ENCODE peak calls at places on chromosomes 1 and 21, in seven cellular contexts. One of them, this sample, is unnamed.

GRCh38 chr1:88061106-88061829 is 622.8 kb upstream of the PKN2 start:
- DNase-seq in Calu3: peak
- DNase-seq in stimulated activated CD8-positive, alpha-beta memory T cell treated with anti-CD3 and anti-CD28 coated beads, Interleukin-2, amount 100 ng/mL, for 1 hour: no peak
- DNase-seq in B cell: peak
- DNase-seq in GM10248: peak
- DNase-seq in tibial nerve: peak
- DNase-seq in caudate nucleus: no peak
- DNase-seq in this sample: peak

GRCh38 chr21:23574932-23575331 is 2032.3 kb downstream of the MRPL39 start:
- DNase-seq in Calu3: no peak
- DNase-seq in stimulated activated CD8-positive, alpha-beta memory T cell treated with anti-CD3 and anti-CD28 coated beads, Interleukin-2, amount 100 ng/mL, for 1 hour: no peak
- DNase-seq in B cell: no peak
- DNase-seq in GM10248: no peak
- DNase-seq in tibial nerve: no peak
- DNase-seq in caudate nucleus: no peak
- DNase-seq in this sample: no peak

GRCh38 chr1:208461680-208462079 is 217.5 kb upstream of the PLXNA2 start:
- DNase-seq in Calu3: no peak
- DNase-seq in stimulated activated CD8-positive, alpha-beta memory T cell treated with anti-CD3 and anti-CD28 coated beads, Interleukin-2, amount 100 ng/mL, for 1 hour: no peak
- DNase-seq in B cell: no peak
- DNase-seq in GM10248: peak
- DNase-seq in tibial nerve: no peak
- DNase-seq in caudate nucleus: no peak
- DNase-seq in this sample: peak

GRCh38 chr1:59500970-59501742 is 204.3 kb downstream of the FGGY start:
- DNase-seq in Calu3: no peak
- DNase-seq in stimulated activated CD8-positive, alpha-beta memory T cell treated with anti-CD3 and anti-CD28 coated beads, Interleukin-2, amount 100 ng/mL, for 1 hour: no peak
- DNase-seq in B cell: no peak
- DNase-seq in GM10248: no peak
- DNase-seq in tibial nerve: no peak
- DNase-seq in caudate nucleus: no peak
- DNase-seq in this sample: no peak

GRCh38 chr1:53654216-53655210 is 84.5 kb downstream of the GLIS1 start:
- DNase-seq in Calu3: no peak
- DNase-seq in stimulated activated CD8-positive, alpha-beta memory T cell treated with anti-CD3 and anti-CD28 coated beads, Interleukin-2, amount 100 ng/mL, for 1 hour: no peak
- DNase-seq in B cell: no peak
- DNase-seq in GM10248: no peak
- DNase-seq in tibial nerve: no peak
- DNase-seq in caudate nucleus: no peak
- DNase-seq in this sample: no peak

GRCh38 chr1:232586679-232587078 is 43.3 kb downstream of the SIPA1L2 start:
- DNase-seq in Calu3: no peak
- DNase-seq in stimulated activated CD8-positive, alpha-beta memory T cell treated with anti-CD3 and anti-CD28 coated beads, Interleukin-2, amount 100 ng/mL, for 1 hour: no peak
- DNase-seq in B cell: no peak
- DNase-seq in GM10248: no peak
- DNase-seq in tibial nerve: no peak
- DNase-seq in caudate nucleus: no peak
- DNase-seq in this sample: no peak

GRCh38 chr1:53396563-53397268 is 62.5 kb upstream of the DMRTB1 start:
- DNase-seq in Calu3: no peak
- DNase-seq in stimulated activated CD8-positive, alpha-beta memory T cell treated with anti-CD3 and anti-CD28 coated beads, Interleukin-2, amount 100 ng/mL, for 1 hour: no peak
- DNase-seq in B cell: no peak
- DNase-seq in GM10248: no peak
- DNase-seq in tibial nerve: no peak
- DNase-seq in caudate nucleus: no peak
- DNase-seq in this sample: no peak

GRCh38 chr1:185654199-185654951 is 79.8 kb upstream of the HMCN1 start:
- DNase-seq in Calu3: no peak
- DNase-seq in stimulated activated CD8-positive, alpha-beta memory T cell treated with anti-CD3 and anti-CD28 coated beads, Interleukin-2, amount 100 ng/mL, for 1 hour: no peak
- DNase-seq in B cell: no peak
- DNase-seq in GM10248: no peak
- DNase-seq in tibial nerve: no peak
- DNase-seq in caudate nucleus: no peak
- DNase-seq in this sample: no peak

GRCh38 chr1:74771913-74772515 is 39.1 kb downstream of the TYW3 start:
- DNase-seq in Calu3: peak
- DNase-seq in stimulated activated CD8-positive, alpha-beta memory T cell treated with anti-CD3 and anti-CD28 coated beads, Interleukin-2, amount 100 ng/mL, for 1 hour: no peak
- DNase-seq in B cell: peak
- DNase-seq in GM10248: peak
- DNase-seq in tibial nerve: peak
- DNase-seq in caudate nucleus: no peak
- DNase-seq in this sample: peak

GRCh38 chr21:42662430-42663199 is 9.2 kb downstream of the PDE9A start:
- DNase-seq in Calu3: no peak
- DNase-seq in stimulated activated CD8-positive, alpha-beta memory T cell treated with anti-CD3 and anti-CD28 coated beads, Interleukin-2, amount 100 ng/mL, for 1 hour: no peak
- DNase-seq in B cell: no peak
- DNase-seq in GM10248: no peak
- DNase-seq in tibial nerve: no peak
- DNase-seq in caudate nucleus: no peak
- DNase-seq in this sample: no peak

GRCh38 chr1:3383679-3384078 is 70.8 kb upstream of the ARHGEF16 start:
- DNase-seq in Calu3: no peak
- DNase-seq in stimulated activated CD8-positive, alpha-beta memory T cell treated with anti-CD3 and anti-CD28 coated beads, Interleukin-2, amount 100 ng/mL, for 1 hour: no peak
- DNase-seq in B cell: no peak
- DNase-seq in GM10248: no peak
- DNase-seq in tibial nerve: no peak
- DNase-seq in caudate nucleus: no peak
- DNase-seq in this sample: no peak

GRCh38 chr1:20678599-20678998 is 17.4 kb upstream of the DDOST start:
- DNase-seq in Calu3: no peak
- DNase-seq in stimulated activated CD8-positive, alpha-beta memory T cell treated with anti-CD3 and anti-CD28 coated beads, Interleukin-2, amount 100 ng/mL, for 1 hour: no peak
- DNase-seq in B cell: no peak
- DNase-seq in GM10248: peak
- DNase-seq in tibial nerve: no peak
- DNase-seq in caudate nucleus: no peak
- DNase-seq in this sample: no peak

GRCh38 chr1:23393706-23394105 is 24.1 kb upstream of the ZNF436 start:
- DNase-seq in Calu3: peak
- DNase-seq in stimulated activated CD8-positive, alpha-beta memory T cell treated with anti-CD3 and anti-CD28 coated beads, Interleukin-2, amount 100 ng/mL, for 1 hour: no peak
- DNase-seq in B cell: no peak
- DNase-seq in GM10248: no peak
- DNase-seq in tibial nerve: peak
- DNase-seq in caudate nucleus: no peak
- DNase-seq in this sample: no peak

GRCh38 chr1:203148127-203148526 is 20.6 kb downstream of the ADORA1 start:
- DNase-seq in Calu3: peak
- DNase-seq in stimulated activated CD8-positive, alpha-beta memory T cell treated with anti-CD3 and anti-CD28 coated beads, Interleukin-2, amount 100 ng/mL, for 1 hour: no peak
- DNase-seq in B cell: no peak
- DNase-seq in GM10248: no peak
- DNase-seq in tibial nerve: no peak
- DNase-seq in caudate nucleus: no peak
- DNase-seq in this sample: no peak

GRCh38 chr1:236692128-236692527 is 5.8 kb downstream of the ACTN2 start:
- DNase-seq in Calu3: no peak
- DNase-seq in stimulated activated CD8-positive, alpha-beta memory T cell treated with anti-CD3 and anti-CD28 coated beads, Interleukin-2, amount 100 ng/mL, for 1 hour: no peak
- DNase-seq in B cell: no peak
- DNase-seq in GM10248: no peak
- DNase-seq in tibial nerve: no peak
- DNase-seq in caudate nucleus: no peak
- DNase-seq in this sample: no peak

GRCh38 chr21:31288191-31288590 is 55.9 kb downstream of the TIAM1 start:
- DNase-seq in Calu3: no peak
- DNase-seq in stimulated activated CD8-positive, alpha-beta memory T cell treated with anti-CD3 and anti-CD28 coated beads, Interleukin-2, amount 100 ng/mL, for 1 hour: no peak
- DNase-seq in B cell: no peak
- DNase-seq in GM10248: no peak
- DNase-seq in tibial nerve: no peak
- DNase-seq in caudate nucleus: no peak
- DNase-seq in this sample: no peak

GRCh38 chr1:181021811-181022434 is 747 bp downstream of the STX6 start:
- DNase-seq in Calu3: peak
- DNase-seq in stimulated activated CD8-positive, alpha-beta memory T cell treated with anti-CD3 and anti-CD28 coated beads, Interleukin-2, amount 100 ng/mL, for 1 hour: peak
- DNase-seq in B cell: peak
- DNase-seq in GM10248: peak
- DNase-seq in tibial nerve: peak
- DNase-seq in caudate nucleus: no peak
- DNase-seq in this sample: peak

GRCh38 chr1:171418546-171418945 is 66.8 kb upstream of the PRRC2C start:
- DNase-seq in Calu3: no peak
- DNase-seq in stimulated activated CD8-positive, alpha-beta memory T cell treated with anti-CD3 and anti-CD28 coated beads, Interleukin-2, amount 100 ng/mL, for 1 hour: no peak
- DNase-seq in B cell: no peak
- DNase-seq in GM10248: no peak
- DNase-seq in tibial nerve: no peak
- DNase-seq in caudate nucleus: no peak
- DNase-seq in this sample: no peak

GRCh38 chr1:224774378-224774777 is 155.1 kb upstream of the DNAH14 start:
- DNase-seq in Calu3: peak
- DNase-seq in stimulated activated CD8-positive, alpha-beta memory T cell treated with anti-CD3 and anti-CD28 coated beads, Interleukin-2, amount 100 ng/mL, for 1 hour: no peak
- DNase-seq in B cell: no peak
- DNase-seq in GM10248: no peak
- DNase-seq in tibial nerve: no peak
- DNase-seq in caudate nucleus: no peak
- DNase-seq in this sample: no peak

GRCh38 chr1:78333426-78334012 is 157.3 kb upstream of the PTGFR start:
- DNase-seq in Calu3: peak
- DNase-seq in stimulated activated CD8-positive, alpha-beta memory T cell treated with anti-CD3 and anti-CD28 coated beads, Interleukin-2, amount 100 ng/mL, for 1 hour: no peak
- DNase-seq in B cell: no peak
- DNase-seq in GM10248: no peak
- DNase-seq in tibial nerve: no peak
- DNase-seq in caudate nucleus: no peak
- DNase-seq in this sample: peak

GRCh38 chr1:170910273-170910672 is 25.1 kb upstream of the MROH9 start:
- DNase-seq in Calu3: no peak
- DNase-seq in stimulated activated CD8-positive, alpha-beta memory T cell treated with anti-CD3 and anti-CD28 coated beads, Interleukin-2, amount 100 ng/mL, for 1 hour: no peak
- DNase-seq in B cell: no peak
- DNase-seq in GM10248: no peak
- DNase-seq in tibial nerve: no peak
- DNase-seq in caudate nucleus: no peak
- DNase-seq in this sample: no peak

GRCh38 chr1:36161656-36162531 is 5.9 kb downstream of the MAP7D1 start:
- DNase-seq in Calu3: peak
- DNase-seq in stimulated activated CD8-positive, alpha-beta memory T cell treated with anti-CD3 and anti-CD28 coated beads, Interleukin-2, amount 100 ng/mL, for 1 hour: no peak
- DNase-seq in B cell: peak
- DNase-seq in GM10248: peak
- DNase-seq in tibial nerve: no peak
- DNase-seq in caudate nucleus: no peak
- DNase-seq in this sample: no peak

GRCh38 chr1:90721210-90722194 is 4.4 kb upstream of the BARHL2 start:
- DNase-seq in Calu3: peak
- DNase-seq in stimulated activated CD8-positive, alpha-beta memory T cell treated with anti-CD3 and anti-CD28 coated beads, Interleukin-2, amount 100 ng/mL, for 1 hour: no peak
- DNase-seq in B cell: peak
- DNase-seq in GM10248: peak
- DNase-seq in tibial nerve: no peak
- DNase-seq in caudate nucleus: no peak
- DNase-seq in this sample: peak

GRCh38 chr1:19477284-19478240 is 7.8 kb downstream of the CAPZB start:
- DNase-seq in Calu3: no peak
- DNase-seq in stimulated activated CD8-positive, alpha-beta memory T cell treated with anti-CD3 and anti-CD28 coated beads, Interleukin-2, amount 100 ng/mL, for 1 hour: no peak
- DNase-seq in B cell: peak
- DNase-seq in GM10248: peak
- DNase-seq in tibial nerve: no peak
- DNase-seq in caudate nucleus: no peak
- DNase-seq in this sample: no peak

GRCh38 chr1:87717167-87717670 is 388.5 kb downstream of the LMO4 start:
- DNase-seq in Calu3: no peak
- DNase-seq in stimulated activated CD8-positive, alpha-beta memory T cell treated with anti-CD3 and anti-CD28 coated beads, Interleukin-2, amount 100 ng/mL, for 1 hour: no peak
- DNase-seq in B cell: no peak
- DNase-seq in GM10248: no peak
- DNase-seq in tibial nerve: no peak
- DNase-seq in caudate nucleus: no peak
- DNase-seq in this sample: no peak

GRCh38 chr1:89147707-89148106 is 21.8 kb upstream of the GBP2 start:
- DNase-seq in Calu3: no peak
- DNase-seq in stimulated activated CD8-positive, alpha-beta memory T cell treated with anti-CD3 and anti-CD28 coated beads, Interleukin-2, amount 100 ng/mL, for 1 hour: no peak
- DNase-seq in B cell: no peak
- DNase-seq in GM10248: no peak
- DNase-seq in tibial nerve: no peak
- DNase-seq in caudate nucleus: no peak
- DNase-seq in this sample: no peak

GRCh38 chr1:26122988-26123973 is 11.7 kb downstream of the PDIK1L start:
- DNase-seq in Calu3: no peak
- DNase-seq in stimulated activated CD8-positive, alpha-beta memory T cell treated with anti-CD3 and anti-CD28 coated beads, Interleukin-2, amount 100 ng/mL, for 1 hour: no peak
- DNase-seq in B cell: no peak
- DNase-seq in GM10248: no peak
- DNase-seq in tibial nerve: no peak
- DNase-seq in caudate nucleus: no peak
- DNase-seq in this sample: no peak

GRCh38 chr1:237303929-237304328 is 261.9 kb downstream of the RYR2 start:
- DNase-seq in Calu3: no peak
- DNase-seq in stimulated activated CD8-positive, alpha-beta memory T cell treated with anti-CD3 and anti-CD28 coated beads, Interleukin-2, amount 100 ng/mL, for 1 hour: no peak
- DNase-seq in B cell: no peak
- DNase-seq in GM10248: no peak
- DNase-seq in tibial nerve: no peak
- DNase-seq in caudate nucleus: no peak
- DNase-seq in this sample: no peak